ENCODE peak calls at places on chromosomes 2 and 18, in nine cellular contexts. X is keratinocyte; C is AG04450; D is Karpas-422; T is stomach; H is right atrium auricular region; O is CD8-positive, alpha-beta memory T cell; A is cardiac muscle cell; G is gastrocnemius medialis. S is an unnamed sample.

GRCh38 chr2:1406434-1406833 is 6.8 kb upstream of the TPO start:
- DNase-seq in T (no peak), X (no peak), C (no peak), O (no peak), A (no peak), G (no peak), D (no peak), H (no peak), S (no peak)

GRCh38 chr2:155033652-155034051 is 335.2 kb downstream of the KCNJ3 start:
- DNase-seq in C (no peak), H (no peak), G (no peak), X (no peak), D (no peak), A (no peak), T (no peak), O (no peak), S (no peak)

GRCh38 chr2:38076710-38077430 is 919 bp upstream of the CYP1B1 start:
- DNase-seq in G (peak), H (peak), T (peak), O (no peak), A (peak), C (peak), X (no peak), D (peak), S (peak)

GRCh38 chr2:182509231-182509630 is 82.4 kb upstream of the PDE1A start:
- DNase-seq in T (no peak), C (no peak), A (no peak), O (no peak), G (no peak), H (no peak), D (no peak), X (no peak), S (no peak)

GRCh38 chr2:96887419-96888081 is 17.7 kb upstream of the SEMA4C start:
- DNase-seq in T (no peak), X (no peak), D (no peak), A (peak), O (no peak), C (no peak), G (no peak), H (no peak), S (peak)

GRCh38 chr18:27382477-27383216 is 197.5 kb upstream of the CHST9 start:
- DNase-seq in C (no peak), D (no peak), H (no peak), X (no peak), A (no peak), T (no peak), G (no peak), O (no peak), S (no peak)

GRCh38 chr2:118442949-118443348 is 354.7 kb downstream of the INSIG2 start:
- DNase-seq in O (no peak), D (no peak), A (no peak), H (no peak), C (no peak), G (no peak), T (no peak), X (no peak), S (no peak)

GRCh38 chr2:169159686-169160085 is 90.3 kb downstream of the DHRS9 start:
- DNase-seq in X (no peak), C (no peak), G (no peak), H (no peak), D (no peak), O (no peak), T (no peak), A (no peak), S (no peak)

GRCh38 chr2:164689020-164689419 is 67.7 kb upstream of the GRB14 start:
- DNase-seq in T (no peak), D (no peak), G (no peak), O (no peak), C (no peak), H (no peak), A (no peak), X (no peak), S (no peak)

GRCh38 chr2:12754643-12755042 is 37.9 kb downstream of the TRIB2 start:
- DNase-seq in G (no peak), X (no peak), D (no peak), A (no peak), C (no peak), O (no peak), H (no peak), T (no peak), S (no peak)

GRCh38 chr18:75324211-75324610 is 103.3 kb downstream of the SMIM21 start:
- DNase-seq in G (no peak), A (no peak), C (no peak), D (no peak), X (no peak), T (no peak), O (no peak), H (no peak), S (no peak)

GRCh38 chr18:75319905-75320304 is 107.6 kb downstream of the SMIM21 start:
- DNase-seq in H (no peak), O (no peak), G (no peak), C (no peak), A (no peak), X (no peak), T (no peak), D (no peak), S (no peak)

GRCh38 chr18:75322206-75322605 is 105.3 kb downstream of the SMIM21 start:
- DNase-seq in T (no peak), X (no peak), O (no peak), G (no peak), C (no peak), A (no peak), H (no peak), D (no peak), S (no peak)

GRCh38 chr18:75320506-75320905 is 107.0 kb downstream of the SMIM21 start:
- DNase-seq in H (no peak), T (no peak), D (no peak), G (no peak), A (no peak), X (no peak), O (no peak), C (no peak), S (no peak)

DNA sequence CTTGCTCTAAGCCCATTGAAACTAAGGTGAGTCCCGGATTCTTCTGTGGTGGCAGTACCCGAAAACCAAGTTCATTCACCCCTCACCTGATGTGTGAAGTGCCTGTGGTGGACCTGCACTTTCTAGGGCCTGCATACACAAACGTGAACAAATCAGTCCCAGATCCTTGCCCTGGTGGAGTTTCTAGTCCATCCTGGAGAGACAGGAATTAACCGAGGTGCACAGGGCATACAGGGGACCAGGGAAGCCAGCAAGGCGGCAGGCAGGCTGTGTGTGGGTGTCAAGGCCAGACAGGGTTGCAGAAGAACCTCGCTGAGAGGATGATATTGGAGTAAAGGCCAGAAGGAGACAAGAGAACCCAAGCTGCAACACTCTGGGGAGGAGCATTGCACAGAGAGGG is 106.1 kb downstream of the SMIM21 start:
- DNase-seq in D (no peak), H (no peak), G (no peak), O (no peak), C (no peak), T (no peak), X (no peak), A (no peak), S (no peak)
- H3K27ac ChIP-seq in D (no peak), H (no peak), G (no peak), O (no peak), C (no peak), T (no peak), X (no peak), A (no peak), S (no peak)

GRCh38 chr2:74119324-74119723 is 28.4 kb downstream of the BOLA3 start:
- DNase-seq in G (no peak), A (no peak), H (no peak), O (no peak), D (peak), C (no peak), X (no peak), T (no peak), S (no peak)
- H3K27ac ChIP-seq in G (no peak), A (no peak), H (no peak), O (peak), D (no peak), C (no peak), X (no peak), T (no peak), S (no peak)

GRCh38 chr2:14288016-14288415 is 344.5 kb upstream of the LRATD1 start:
- DNase-seq in G (no peak), X (peak), A (no peak), D (no peak), H (no peak), O (no peak), T (no peak), C (no peak), S (peak)
- H3K27ac ChIP-seq in G (no peak), X (peak), A (no peak), D (no peak), H (no peak), O (no peak), T (no peak), C (no peak), S (no peak)

DNA sequence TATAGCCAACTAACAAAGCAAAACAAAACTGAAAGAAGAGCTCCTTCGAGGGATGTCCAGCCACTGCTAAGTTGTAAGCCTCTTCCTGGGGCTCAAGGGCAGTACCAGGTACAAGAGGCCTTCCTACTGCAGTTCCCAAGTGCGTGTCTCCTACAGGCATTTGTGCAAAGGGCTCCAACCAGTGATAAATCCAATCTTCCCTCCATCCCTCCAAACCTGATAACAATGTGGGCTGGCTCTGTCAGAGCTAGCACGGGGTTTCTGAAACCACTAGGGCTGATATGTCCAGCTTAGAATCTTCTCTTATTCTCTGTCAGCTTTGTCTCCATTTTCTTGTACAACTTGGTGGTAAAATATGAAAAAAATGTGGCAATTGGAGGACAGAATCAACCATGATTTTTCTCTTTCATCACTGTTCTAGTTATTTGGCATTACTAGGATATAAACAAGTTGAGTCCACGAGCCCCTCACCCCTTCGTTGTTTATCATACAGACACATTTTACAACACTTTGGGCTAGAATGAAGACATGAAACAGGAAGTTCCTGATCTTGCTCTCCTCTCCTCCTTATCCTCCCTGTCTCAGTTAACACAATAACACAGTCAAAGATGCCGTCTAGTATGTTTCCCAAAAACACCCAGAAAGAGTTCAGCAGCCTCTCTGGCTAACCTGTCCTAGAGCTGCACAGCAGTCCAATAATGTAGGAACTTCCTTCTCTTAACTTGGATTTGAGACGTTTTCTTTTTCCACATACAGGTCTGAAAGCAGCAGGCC is 35.4 kb upstream of the WIPF1 start:
- DNase-seq in T (no peak), H (no peak), D (peak), A (no peak), O (no peak), G (no peak), X (no peak), C (no peak), S (no peak)
- H3K27ac ChIP-seq in T (peak), H (peak), D (peak), A (no peak), O (peak), G (peak), X (no peak), C (no peak), S (no peak)

GRCh38 chr18:68034293-68034692 is 517.8 kb upstream of the DSEL start:
- DNase-seq in T (no peak), H (no peak), O (no peak), D (no peak), C (no peak), A (no peak), G (no peak), X (no peak), S (no peak)

GRCh38 chr18:68035709-68036522 is 519.4 kb upstream of the DSEL start:
- DNase-seq in D (no peak), C (no peak), T (no peak), A (no peak), X (no peak), H (no peak), O (no peak), G (no peak), S (no peak)

GRCh38 chr18:68033466-68033865 is 516.9 kb upstream of the DSEL start:
- DNase-seq in C (no peak), X (no peak), H (no peak), D (no peak), G (no peak), T (no peak), A (no peak), O (no peak), S (no peak)
- H3K27ac ChIP-seq in C (no peak), X (no peak), H (no peak), D (no peak), G (no peak), T (no peak), A (no peak), O (no peak), S (no peak)

GRCh38 chr2:79434362-79434761 is 78.5 kb upstream of the CTNNA2 start:
- DNase-seq in G (no peak), H (no peak), A (no peak), C (no peak), O (no peak), X (no peak), D (no peak), T (no peak), S (no peak)

GRCh38 chr2:79432731-79433146 is 80.1 kb upstream of the CTNNA2 start:
- DNase-seq in D (no peak), O (no peak), H (no peak), A (no peak), G (no peak), T (peak), C (no peak), X (no peak), S (no peak)

DNA sequence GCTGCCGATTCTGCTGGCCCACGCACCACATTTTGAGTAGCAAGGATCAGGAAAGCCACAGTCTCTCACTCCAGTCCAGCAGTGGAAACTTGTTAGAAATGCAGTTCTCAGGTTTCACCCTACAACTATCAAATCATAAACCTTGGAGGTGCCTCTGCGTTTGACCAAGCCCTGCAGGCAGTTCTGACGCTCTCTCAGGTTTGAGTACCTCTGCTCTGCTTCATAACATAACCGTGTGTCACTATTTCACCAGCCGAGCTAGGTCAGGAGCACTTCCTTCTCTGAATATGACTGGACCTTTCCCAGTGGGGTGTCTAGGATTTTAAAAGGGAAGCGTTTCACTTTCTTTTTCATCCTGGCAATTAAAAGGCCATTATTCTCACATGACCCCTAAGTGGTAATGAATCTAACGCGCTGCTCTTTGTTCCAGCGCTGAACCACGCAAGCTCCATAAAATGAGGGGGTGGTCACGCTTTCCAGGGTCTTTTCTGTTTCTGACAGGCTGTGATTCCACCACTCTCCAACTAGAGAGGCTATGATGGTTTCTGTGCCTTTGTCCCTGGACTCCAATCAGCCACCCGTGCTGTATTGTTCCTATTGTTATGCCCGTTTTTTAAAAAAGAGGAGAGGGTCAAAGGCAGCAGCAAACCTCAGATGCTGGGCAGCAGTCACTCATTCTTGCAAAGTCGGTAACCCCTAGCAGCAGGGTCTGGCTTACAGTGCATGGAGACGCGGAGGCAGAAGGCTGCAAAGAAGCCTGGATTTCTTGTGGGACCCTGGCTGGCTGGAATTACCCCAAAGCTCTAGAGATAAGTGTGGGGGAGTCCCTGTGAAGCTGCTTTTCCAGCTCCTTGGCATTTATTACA is 75.2 kb upstream of the CTNNA2 start:
- DNase-seq in T (no peak), D (no peak), O (no peak), H (no peak), C (no peak), X (no peak), G (no peak), A (peak), S (no peak)
- H3K27ac ChIP-seq in T (no peak), D (no peak), O (no peak), H (no peak), C (no peak), X (no peak), G (no peak), A (no peak), S (no peak)

GRCh38 chr2:136131484-136131960 is 13.6 kb upstream of the CXCR4 start:
- DNase-seq in A (no peak), X (no peak), C (no peak), O (peak), T (no peak), H (no peak), D (no peak), G (no peak), S (no peak)
- H3K27ac ChIP-seq in A (no peak), X (no peak), C (no peak), O (peak), T (peak), H (no peak), D (no peak), G (no peak), S (no peak)